ENCODE peak calls at places on chromosomes 13 and 19, in seven cellular contexts. W is neuronal stem cell, U is uterus, G is heart right ventricle, Y is IMR-90, K is stomach, H is mammary epithelial cell. E is an unnamed sample.
A peak's percentile ranks its signal among the peaks of the same experiment; 100 is the strongest.

GRCh38 chr19:13207237-13208130 is 57.3 kb downstream of the IER2 start:
- DNase-seq in W (no peak), U (peak; percentile 49), G (no peak), Y (no peak), K (no peak), H (no peak), E (no peak)

GRCh38 chr13:112254061-112254818 is 121.9 kb upstream of the SPACA7 start:
- DNase-seq in W (no peak), U (no peak), G (no peak), Y (no peak), K (no peak), H (no peak), E (no peak)

GRCh38 chr19:799076-799881 is 2.0 kb downstream of the PTBP1 start:
- DNase-seq in W (peak; percentile 58), U (no peak), G (no peak), Y (peak; percentile 49), K (no peak), H (peak; percentile 46), E (peak; percentile 42)

GRCh38 chr19:55473613-55474012 is 2.8 kb upstream of the ZNF628 start:
- DNase-seq in W (no peak), U (no peak), G (no peak), Y (no peak), K (no peak), H (no peak), E (no peak)

GRCh38 chr13:26471807-26472206 is 85.7 kb upstream of the WASF3 start:
- DNase-seq in W (no peak), U (no peak), G (no peak), Y (no peak), K (no peak), H (no peak), E (no peak)

GRCh38 chr19:38667552-38668205 is 20.2 kb downstream of the ACTN4 start:
- DNase-seq in W (no peak), U (no peak), G (no peak), Y (peak; percentile 95), K (no peak), H (no peak), E (no peak)

GRCh38 chr13:89199138-89199537 is 1528.0 kb downstream of the SLITRK5 start:
- DNase-seq in W (no peak), U (no peak), G (no peak), Y (no peak), K (no peak), H (peak; percentile 54), E (no peak)

GRCh38 chr13:43307921-43308433 is 284.6 kb downstream of the DNAJC15 start:
- DNase-seq in W (no peak), U (peak; percentile 84), G (peak; percentile 79), Y (peak; percentile 87), K (peak; percentile 80), H (peak; percentile 34), E (no peak)

GRCh38 chr19:45882652-45883585 is 3.0 kb downstream of the IRF2BP1 start:
- DNase-seq in W (peak; percentile 79), U (peak; percentile 81), G (peak; percentile 63), Y (peak; percentile 82), K (peak; percentile 97), H (peak; percentile 68), E (peak; percentile 81)

GRCh38 chr19:3750211-3750610 is 11.3 kb downstream of the APBA3 start:
- DNase-seq in W (no peak), U (no peak), G (no peak), Y (no peak), K (no peak), H (no peak), E (no peak)

GRCh38 chr13:113817860-113818691 is 45.8 kb downstream of the GAS6 start:
- DNase-seq in W (no peak), U (no peak), G (no peak), Y (no peak), K (no peak), H (no peak), E (no peak)

GRCh38 chr19:11092181-11092538 is 2.9 kb downstream of the LDLR start:
- DNase-seq in W (no peak), U (no peak), G (no peak), Y (peak; percentile 74), K (no peak), H (peak; percentile 58), E (peak; percentile 80)

GRCh38 chr13:85286081-85286480 is 513.1 kb downstream of the SLITRK6 start:
- DNase-seq in W (no peak), U (no peak), G (no peak), Y (peak; percentile 4), K (no peak), H (no peak), E (no peak)

GRCh38 chr13:95604534-95604915 is 40.0 kb downstream of the DZIP1 start:
- DNase-seq in W (no peak), U (no peak), G (no peak), Y (peak; percentile 18), K (no peak), H (peak; percentile 8), E (no peak)
- H3K27ac ChIP-seq in W (no peak overlapping the region), U (no peak overlapping the region), G (no peak overlapping the region), Y (no peak overlapping the region), K (no peak overlapping the region), H (peak overlapping the region; percentile 44), E (no peak overlapping the region)

GRCh38 chr19:1854542-1855039 is 6.3 kb upstream of the REXO1 start:
- DNase-seq in W (no peak), U (no peak), G (peak; percentile 62), Y (no peak), K (no peak), H (no peak), E (no peak)
- H3K4me3 ChIP-seq in W (no peak overlapping the region), U (no peak overlapping the region), G (peak overlapping the region; percentile 28), Y (no peak overlapping the region), K (no peak overlapping the region), H (peak overlapping the region; percentile 48), E (no peak overlapping the region)

DNA sequence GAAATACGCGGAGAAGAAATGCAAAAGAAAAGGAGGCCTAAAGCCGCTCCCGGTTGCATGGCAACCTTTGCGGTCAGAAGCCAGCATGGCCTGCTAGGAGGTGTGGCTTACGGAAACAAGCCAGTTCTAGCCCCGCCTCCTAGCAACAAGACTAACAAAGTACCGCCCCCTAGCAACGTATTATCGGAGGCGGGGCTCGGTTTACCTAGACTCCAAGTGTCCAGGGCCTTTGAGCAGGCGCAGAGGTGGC is 438 bp upstream of the CYTH2 start:
- DNase-seq in W (no peak), U (no peak), G (no peak), Y (no peak), K (no peak), H (no peak), E (no peak)
- H3K4me1 ChIP-seq in W (peaks cover 14% of the 10 kb centered on the region), U (peaks cover 6% of the 10 kb centered on the region), G (peaks cover 7% of the 10 kb centered on the region), Y (no peaks in the 10 kb centered on the region), K (peaks cover 43% of the 10 kb centered on the region), H (peaks cover 39% of the 10 kb centered on the region), E (peaks cover 18% of the 10 kb centered on the region)

GRCh38 chr19:56837892-56838679 is 2.4 kb downstream of the PEG3 start:
- DNase-seq in W (peak; percentile 75), U (peak; percentile 73), G (peak; percentile 69), Y (no peak), K (no peak), H (peak; percentile 2), E (no peak)
- H3K27ac ChIP-seq in W (peak overlapping the region; percentile 57), U (peak overlapping the region; percentile 86), G (peak overlapping the region; percentile 76), Y (no peak overlapping the region), K (peak overlapping the region; percentile 80), H (no peak overlapping the region), E (no peak overlapping the region)

GRCh38 chr13:98476538-98476966 is 100.4 kb downstream of the STK24 start:
- DNase-seq in W (no peak), U (peak; percentile 58), G (no peak), Y (peak; percentile 92), K (peak; percentile 66), H (peak; percentile 90), E (peak; percentile 86)
- H3K4me3 ChIP-seq in W (no peak overlapping the region), U (no peak overlapping the region), G (no peak overlapping the region), Y (no peak overlapping the region), K (no peak overlapping the region), H (no peak overlapping the region), E (peak overlapping the region; percentile 1)

GRCh38 chr13:106565127-106565775 is 2.7 kb downstream of the ARGLU1 start:
- DNase-seq in W (no peak), U (no peak), G (no peak), Y (no peak), K (no peak), H (no peak), E (no peak)
- H3K4me1 ChIP-seq in W (peaks cover 10% of the 10 kb centered on the region), U (no peaks in the 10 kb centered on the region), G (peaks cover 19% of the 10 kb centered on the region), Y (peaks cover 18% of the 10 kb centered on the region), K (peaks cover 85% of the 10 kb centered on the region), H (peaks cover 34% of the 10 kb centered on the region), E (peaks cover 82% of the 10 kb centered on the region)

GRCh38 chr19:53165691-53166091 is 6.8 kb upstream of the ZNF347 start:
- DNase-seq in W (no peak), U (no peak), G (no peak), Y (no peak), K (no peak), H (no peak), E (no peak)
- H3K27ac ChIP-seq in W (no peak overlapping the region), U (no peak overlapping the region), G (no peak overlapping the region), Y (no peak overlapping the region), K (no peak overlapping the region), H (no peak overlapping the region), E (no peak overlapping the region)